ENCODE peak calls at places on chromosomes 3 and 15, in seven cellular contexts. J is stomach; M is aorta; L is CD4-positive, CD25-positive, alpha-beta regulatory T cell; T is cardiac muscle cell; B is heart right ventricle; Q is ascending aorta. D is an unnamed sample.
A peak's percentile ranks its signal among the peaks of the same experiment; 100 is the strongest.

GRCh38 chr3:8509961-8510360 is 8.3 kb downstream of the LMCD1 start:
- DNase-seq in J (no peak), M (no peak), L (no peak), T (no peak), B (no peak), Q (peak; percentile 31), D (no peak)

GRCh38 chr3:72888546-72889309 is 882 bp downstream of the GXYLT2 start:
- DNase-seq in J (no peak), M (no peak), L (no peak), T (peak; percentile 64), B (no peak), Q (no peak), D (no peak)

GRCh38 chr3:147157629-147158028 is 248.7 kb downstream of the ZIC4 start:
- DNase-seq in J (no peak), M (no peak), L (no peak), T (no peak), B (no peak), Q (no peak), D (no peak)

GRCh38 chr15:78640840-78641733 is at the start of gene CHRNB4:
- DNase-seq in J (no peak), M (peak; percentile 75), L (no peak), T (peak; percentile 82), B (no peak), Q (no peak), D (peak; percentile 7)

GRCh38 chr3:69738859-69739203 is 433 bp upstream of the MITF start:
- DNase-seq in J (no peak), M (no peak), L (no peak), T (peak; percentile 64), B (no peak), Q (no peak), D (no peak)

GRCh38 chr15:25783607-25784131 is 79.5 kb downstream of the ATP10A start:
- DNase-seq in J (no peak), M (peak; percentile 73), L (no peak), T (peak; percentile 15), B (no peak), Q (no peak), D (no peak)

GRCh38 chr3:172404237-172404962 is 43.9 kb downstream of the GHSR start:
- DNase-seq in J (no peak), M (no peak), L (no peak), T (no peak), B (no peak), Q (no peak), D (no peak)

GRCh38 chr3:63400259-63400860 is 122.3 kb downstream of the SYNPR start:
- DNase-seq in J (no peak), M (no peak), L (no peak), T (no peak), B (no peak), Q (no peak), D (no peak)

GRCh38 chr3:147940400-147940799 is 531.2 kb downstream of the ZIC1 start:
- DNase-seq in J (no peak), M (no peak), L (no peak), T (no peak), B (no peak), Q (no peak), D (no peak)

GRCh38 chr3:86942191-86942590 is 48.8 kb downstream of the VGLL3 start:
- DNase-seq in J (no peak), M (no peak), L (no peak), T (no peak), B (no peak), Q (no peak), D (no peak)

GRCh38 chr3:133448478-133449122 is 48.7 kb downstream of the BFSP2 start:
- DNase-seq in J (no peak), M (no peak), L (no peak), T (no peak), B (no peak), Q (no peak), D (peak; percentile 28)

GRCh38 chr3:26118165-26118564 is 328.3 kb downstream of the OXSM start:
- DNase-seq in J (no peak), M (no peak), L (no peak), T (peak; percentile 13), B (no peak), Q (no peak), D (no peak)

GRCh38 chr3:182683335-182684257 is 109.7 kb upstream of the ATP11B start:
- DNase-seq in J (peak; percentile 77), M (no peak), L (peak; percentile 13), T (peak; percentile 82), B (no peak), Q (no peak), D (peak; percentile 68)

GRCh38 chr3:45776611-45777010 is 19.7 kb downstream of the SLC6A20 start:
- DNase-seq in J (peak; percentile 39), M (no peak), L (no peak), T (no peak), B (no peak), Q (no peak), D (no peak)

GRCh38 chr3:78666458-78666800 is 1101.4 kb downstream of the ROBO1 start:
- DNase-seq in J (no peak), M (no peak), L (no peak), T (no peak), B (no peak), Q (no peak), D (no peak)

GRCh38 chr3:181773921-181774320 is 62.2 kb downstream of the SOX2 start:
- DNase-seq in J (no peak), M (no peak), L (no peak), T (no peak), B (no peak), Q (no peak), D (no peak)

DNA sequence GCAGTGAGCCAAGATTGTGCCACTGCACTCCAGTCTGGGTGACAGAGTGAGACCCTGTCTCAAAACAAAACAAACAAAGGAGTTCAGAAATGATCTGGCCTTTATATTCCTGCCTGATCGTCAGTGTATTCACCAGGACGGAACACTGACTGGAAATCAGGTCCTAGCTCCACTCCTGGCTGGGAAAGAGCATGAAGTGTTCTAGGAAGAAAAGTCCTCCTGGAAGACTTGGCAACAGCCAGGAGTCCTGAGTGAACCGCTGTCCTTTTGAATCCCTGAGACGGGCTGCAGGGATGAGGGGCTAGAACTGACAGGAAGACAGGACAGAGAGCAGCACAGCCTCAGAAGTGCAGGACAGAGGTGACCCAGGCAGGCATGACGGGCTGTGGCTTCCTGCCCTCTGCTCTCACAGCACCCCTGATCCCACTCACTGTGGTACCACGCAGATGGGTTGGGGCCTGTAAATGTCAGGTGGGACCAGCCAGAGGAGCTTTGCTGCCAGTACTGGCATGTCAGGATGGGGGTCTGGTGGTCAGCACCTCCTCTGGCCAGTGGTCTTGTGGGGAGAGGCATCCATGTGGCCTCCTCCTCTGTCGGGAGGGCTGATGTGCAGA is 23.5 kb downstream of the FAN1 start:
- DNase-seq in J (no peak), M (no peak), L (no peak), T (no peak), B (no peak), Q (no peak), D (no peak)
- H3K36me3 ChIP-seq in J (peaks cover 90% of the 10 kb centered on the region), M (peaks cover 7% of the 10 kb centered on the region), L (peaks cover 66% of the 10 kb centered on the region), T (peaks cover 60% of the 10 kb centered on the region), B (peaks cover 88% of the 10 kb centered on the region), Q (peaks cover 78% of the 10 kb centered on the region), D (peaks cover 19% of the 10 kb centered on the region)

GRCh38 chr3:194245474-194245873 is 105.7 kb downstream of the CPN2 start:
- DNase-seq in J (peak; percentile 2), M (no peak), L (no peak), T (no peak), B (no peak), Q (no peak), D (no peak)
- H3K4me1 ChIP-seq in J (peaks cover 9% of the 10 kb centered on the region), M (no peaks in the 10 kb centered on the region), L (no peaks in the 10 kb centered on the region), T (peaks cover 12% of the 10 kb centered on the region), B (peaks cover 26% of the 10 kb centered on the region), Q (no peaks in the 10 kb centered on the region), D (peaks cover 4% of the 10 kb centered on the region)

DNA sequence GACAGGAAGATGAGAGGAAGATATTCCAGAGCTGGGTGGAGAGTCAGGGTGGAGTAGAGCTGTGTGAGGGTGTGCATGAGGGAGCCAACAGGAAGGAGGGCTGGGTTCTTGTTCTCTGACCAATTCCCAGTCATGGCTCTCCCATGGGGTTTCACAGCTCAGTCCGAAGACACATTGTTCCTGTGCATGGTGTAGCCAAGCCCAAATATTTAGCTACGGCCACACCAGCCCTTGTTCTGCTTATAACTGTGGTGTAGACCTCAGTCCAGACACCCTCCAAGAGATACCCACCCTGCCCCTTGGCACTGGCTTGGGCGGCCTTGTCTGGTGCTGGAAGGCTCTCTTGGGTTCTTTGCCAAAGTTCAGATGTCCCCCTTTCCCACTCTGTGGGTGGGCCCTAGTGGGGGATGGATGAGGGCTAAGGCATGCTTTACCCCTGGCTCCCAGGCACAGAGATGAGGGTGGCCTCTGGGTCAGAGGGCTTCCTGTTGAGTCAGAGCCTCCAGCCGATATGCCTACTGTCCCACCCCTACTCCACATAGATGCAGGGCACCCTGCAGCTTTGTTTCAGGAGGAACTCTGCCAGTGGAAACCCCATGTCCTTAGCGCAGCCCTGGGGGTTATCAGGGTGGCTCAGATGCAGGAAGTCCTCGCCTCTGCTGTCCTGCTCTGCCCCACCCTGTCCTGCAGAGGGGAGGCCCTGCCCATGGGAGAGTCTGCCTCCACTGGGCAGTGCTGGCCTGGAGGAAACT is 271.2 kb upstream of the CTDSPL start:
- DNase-seq in J (peak; percentile 52), M (peak; percentile 79), L (no peak), T (no peak), B (peak; percentile 59), Q (peak; percentile 63), D (peak; percentile 25)
- H3K27ac ChIP-seq in J (peak overlapping the region; percentile 74), M (peak overlapping the region; percentile 71), L (no peak overlapping the region), T (no peak overlapping the region), B (peak overlapping the region; percentile 69), Q (peak overlapping the region; percentile 95), D (no peak overlapping the region)

GRCh38 chr3:107545680-107546120 is 22.9 kb downstream of the BBX start:
- DNase-seq in J (no peak), M (no peak), L (no peak), T (no peak), B (no peak), Q (no peak), D (no peak)
- H3K36me3 ChIP-seq in J (no peaks in the 10 kb centered on the region), M (no peaks in the 10 kb centered on the region), L (peaks cover 10% of the 10 kb centered on the region), T (no peaks in the 10 kb centered on the region), B (no peaks in the 10 kb centered on the region), Q (no peaks in the 10 kb centered on the region), D (no peaks in the 10 kb centered on the region)

GRCh38 chr3:177335728-177336127 is 138.4 kb upstream of the TBL1XR1 start:
- DNase-seq in J (no peak), M (no peak), L (no peak), T (no peak), B (no peak), Q (no peak), D (peak; percentile 69)
- H3K4me1 ChIP-seq in J (peaks cover 3% of the 10 kb centered on the region), M (peaks cover 5% of the 10 kb centered on the region), L (peaks cover 5% of the 10 kb centered on the region), T (peaks cover 24% of the 10 kb centered on the region), B (peaks cover 70% of the 10 kb centered on the region), Q (no peaks in the 10 kb centered on the region), D (no peaks in the 10 kb centered on the region)

GRCh38 chr3:58622436-58622835 is 44.1 kb downstream of the FAM3D start:
- DNase-seq in J (no peak), M (no peak), L (no peak), T (peak; percentile 39), B (no peak), Q (no peak), D (no peak)
- H3K27ac ChIP-seq in J (no peak overlapping the region), M (no peak overlapping the region), L (no peak overlapping the region), T (no peak overlapping the region), B (no peak overlapping the region), Q (no peak overlapping the region), D (no peak overlapping the region)